ENCODE peak calls at places on chromosomes 4 and X, in six cellular contexts. V, Y, F, Z, C and P are unnamed samples.

GRCh38 chr4:22090655-22091350 is 142.2 kb upstream of the KCNIP4 start:
- DNase-seq in V (no peak), Y (no peak), F (no peak), Z (no peak), C (no peak), P (peak)

GRCh38 chrX:115031989-115032388 is 14.6 kb upstream of the IL13RA2 start:
- DNase-seq in V (no peak), Y (no peak), F (peak), Z (no peak), C (no peak), P (no peak)

GRCh38 chrX:16250296-16250695 is 83.0 kb downstream of the MAGEB17 start:
- DNase-seq in V (no peak), Y (no peak), F (no peak), Z (no peak), C (no peak), P (peak)

GRCh38 chr4:186931519-186931918 is 207.9 kb upstream of the FAT1 start:
- DNase-seq in V (no peak), Y (no peak), F (no peak), Z (no peak), C (no peak), P (peak)

GRCh38 chr4:171203425-171203824 is 609.8 kb upstream of the GALNTL6 start:
- DNase-seq in V (no peak), Y (no peak), F (peak), Z (no peak), C (no peak), P (peak)

GRCh38 chr4:69894221-69894620 is 34.3 kb upstream of the SULT1E1 start:
- DNase-seq in V (no peak), Y (no peak), F (no peak), Z (no peak), C (no peak), P (no peak)

GRCh38 chr4:28313729-28314713 is 1453.4 kb downstream of the STIM2 start:
- DNase-seq in V (no peak), Y (no peak), F (peak), Z (no peak), C (no peak), P (no peak)

GRCh38 chr4:82201805-82202636 is 171.8 kb downstream of the HNRNPD start:
- DNase-seq in V (no peak), Y (peak), F (peak), Z (peak), C (no peak), P (peak)

GRCh38 chr4:185202984-185203379 is 818 bp downstream of the CFAP97 start:
- DNase-seq in V (no peak), Y (no peak), F (no peak), Z (no peak), C (no peak), P (no peak)

GRCh38 chr4:68372588-68372987 is 22.7 kb upstream of the YTHDC1 start:
- DNase-seq in V (no peak), Y (no peak), F (peak), Z (no peak), C (no peak), P (no peak)

GRCh38 chr4:181792641-181793612 is 450.3 kb upstream of the TENM3 start:
- DNase-seq in V (no peak), Y (no peak), F (no peak), Z (no peak), C (no peak), P (no peak)

GRCh38 chr4:118348886-118349285 is 3.9 kb downstream of the PRSS12 start:
- DNase-seq in V (no peak), Y (no peak), F (peak), Z (no peak), C (no peak), P (no peak)

GRCh38 chrX:100410083-100410590 is at the start of gene PCDH19:
- DNase-seq in V (no peak), Y (peak), F (peak), Z (no peak), C (peak), P (peak)

GRCh38 chr4:170388255-170388654 is 298.5 kb upstream of the AADAT start:
- DNase-seq in V (no peak), Y (no peak), F (no peak), Z (no peak), C (no peak), P (peak)

GRCh38 chr4:185383451-185383850 is 12.3 kb downstream of the LRP2BP start:
- DNase-seq in V (no peak), Y (no peak), F (peak), Z (no peak), C (no peak), P (no peak)

GRCh38 chrX:110938977-110939732 is 143.5 kb upstream of the CHRDL1 start:
- DNase-seq in V (no peak), Y (no peak), F (no peak), Z (no peak), C (no peak), P (no peak)

GRCh38 chr4:122300776-122301175 is 78.0 kb upstream of the ADAD1 start:
- DNase-seq in V (no peak), Y (no peak), F (no peak), Z (no peak), C (no peak), P (no peak)

GRCh38 chr4:73701116-73701515 is 39.3 kb upstream of the CXCL8 start:
- DNase-seq in V (no peak), Y (no peak), F (peak), Z (no peak), C (no peak), P (no peak)

GRCh38 chrX:71536285-71536684 is 3.4 kb downstream of the OGT start:
- DNase-seq in V (no peak), Y (no peak), F (no peak), Z (no peak), C (no peak), P (no peak)

GRCh38 chrX:132092439-132093065 is 35.3 kb downstream of the FRMD7 start:
- DNase-seq in V (peak), Y (peak), F (peak), Z (peak), C (peak), P (peak)

GRCh38 chr4:150010525-150011126 is 67.6 kb upstream of the DCLK2 start:
- DNase-seq in V (peak), Y (no peak), F (peak), Z (peak), C (peak), P (peak)

GRCh38 chrX:9146657-9147056 is 112.7 kb upstream of the FAM9B start:
- DNase-seq in V (no peak), Y (no peak), F (no peak), Z (no peak), C (no peak), P (no peak)

GRCh38 chr4:123401466-123402175 is 5.0 kb downstream of the SPRY1 start:
- DNase-seq in V (no peak), Y (no peak), F (no peak), Z (no peak), C (no peak), P (no peak)

GRCh38 chr4:119233750-119234149 is 21.2 kb downstream of the USP53 start:
- DNase-seq in V (no peak), Y (no peak), F (no peak), Z (no peak), C (no peak), P (no peak)

GRCh38 chr4:156933633-156934258 is 37.9 kb downstream of the PDGFC start:
- DNase-seq in V (peak), Y (no peak), F (peak), Z (no peak), C (no peak), P (peak)

GRCh38 chrX:68084765-68085164 is 348.5 kb downstream of the OPHN1 start:
- DNase-seq in V (peak), Y (no peak), F (peak), Z (no peak), C (peak), P (peak)

GRCh38 chrX:115459883-115460564 is 101.0 kb upstream of the PLS3 start:
- DNase-seq in V (no peak), Y (no peak), F (peak), Z (no peak), C (no peak), P (no peak)

GRCh38 chrX:123736333-123736921 is 3.6 kb upstream of the THOC2 start:
- DNase-seq in V (peak), Y (no peak), F (peak), Z (peak), C (no peak), P (peak)

GRCh38 chr4:26717332-26717731 is 133.4 kb downstream of the TBC1D19 start:
- DNase-seq in V (peak), Y (no peak), F (peak), Z (no peak), C (no peak), P (peak)

GRCh38 chrX:83469551-83469950 is 38.5 kb upstream of the POU3F4 start:
- DNase-seq in V (no peak), Y (no peak), F (peak), Z (peak), C (no peak), P (peak)
- TF ChIP-seq CTCF in V (no peak), Y (no peak), F (peak), Z (peak), C (no peak), P (peak)

DNA sequence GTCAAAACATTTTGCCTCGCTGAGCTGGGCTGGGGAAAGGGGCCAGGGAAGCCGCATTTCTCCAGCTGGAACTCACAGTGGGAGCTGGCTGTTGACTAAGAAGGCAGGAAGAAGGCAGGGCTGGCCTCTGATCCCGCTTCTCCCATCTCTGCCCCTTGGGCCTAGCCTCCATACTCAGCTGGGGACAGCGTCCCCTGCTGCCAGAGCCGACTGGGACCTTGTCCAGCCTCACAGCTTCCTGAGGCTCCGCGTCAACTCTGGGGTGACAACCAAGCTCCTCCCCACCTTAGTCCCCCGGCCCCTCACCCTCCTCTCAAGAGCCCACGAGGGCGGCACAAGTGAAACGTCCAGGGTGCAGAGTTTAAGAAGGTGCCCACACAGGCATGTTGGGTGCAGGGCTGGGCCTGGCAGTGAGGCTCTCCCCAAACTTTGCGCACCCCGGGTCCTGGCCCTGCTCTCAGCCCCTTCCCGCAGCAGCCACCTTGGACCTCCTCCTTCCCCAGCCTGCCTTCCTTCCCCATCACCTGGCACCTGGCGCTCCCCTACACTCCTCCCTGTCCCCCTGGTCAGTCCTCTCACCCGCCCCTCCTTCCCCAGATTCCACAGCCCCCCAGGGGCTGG is 100.8 kb downstream of the PSAPL1 start:
- DNase-seq in V (no peak), Y (no peak), F (no peak), Z (peak), C (no peak), P (peak)
- TF ChIP-seq CTCF in V (peak), Y (no peak), F (no peak), Z (peak), C (no peak), P (peak)

GRCh38 chrX:73849054-73849453 is 286.1 kb downstream of the CHIC1 start:
- DNase-seq in V (no peak), Y (no peak), F (no peak), Z (no peak), C (no peak), P (no peak)

GRCh38 chrX:73847991-73848390 is 285.0 kb downstream of the CHIC1 start:
- DNase-seq in V (no peak), Y (no peak), F (no peak), Z (no peak), C (no peak), P (no peak)

GRCh38 chrX:73852022-73852421 is 289.0 kb downstream of the CHIC1 start:
- DNase-seq in V (no peak), Y (no peak), F (no peak), Z (no peak), C (no peak), P (no peak)

GRCh38 chrX:73851014-73852009 is 288.3 kb downstream of the CHIC1 start:
- DNase-seq in V (no peak), Y (no peak), F (no peak), Z (no peak), C (peak), P (peak)

DNA sequence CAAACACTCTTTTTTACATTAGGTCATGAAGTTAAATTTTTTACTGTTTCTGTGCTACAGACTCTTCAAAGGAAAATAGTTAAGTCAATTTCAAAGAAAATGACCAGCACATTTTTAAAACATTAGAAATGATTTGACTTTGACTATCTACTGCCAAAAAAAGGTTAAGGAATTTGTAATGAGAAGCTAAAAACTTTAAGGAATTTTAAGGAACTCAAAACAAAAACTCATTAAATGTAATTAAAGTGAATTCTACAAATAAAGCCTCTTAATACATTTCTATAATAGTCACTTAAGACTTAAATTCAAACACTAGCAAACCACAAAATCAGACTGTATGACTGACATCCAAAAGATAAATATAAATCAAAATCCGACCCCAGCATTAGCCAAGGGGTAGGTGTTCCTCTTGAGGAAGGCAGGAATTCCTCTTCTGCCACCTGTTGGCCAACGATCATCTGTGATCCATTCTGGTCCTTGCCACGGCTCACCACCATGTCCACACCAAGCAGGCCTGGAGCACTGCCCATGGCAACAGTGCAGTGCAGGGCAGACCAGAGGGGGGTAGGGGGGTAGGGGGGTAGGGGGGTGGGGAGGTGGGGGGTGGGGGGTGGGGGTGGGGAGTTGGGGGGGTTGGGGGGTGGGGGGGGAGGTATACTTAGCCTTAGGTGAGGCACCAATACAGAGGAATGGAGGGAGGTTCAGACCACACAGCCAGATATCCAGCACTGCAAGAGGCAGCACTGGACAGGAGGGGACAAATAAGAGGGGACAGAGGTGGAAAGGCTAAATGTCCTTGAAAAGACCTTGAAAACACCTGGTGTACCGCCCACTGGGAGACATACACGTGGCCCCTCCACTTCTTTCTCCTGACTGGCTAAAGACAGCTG is 287.4 kb downstream of the CHIC1 start:
- DNase-seq in V (no peak), Y (no peak), F (peak), Z (no peak), C (peak), P (peak)
- TF ChIP-seq CTCF in V (peak), Y (no peak), F (peak), Z (peak), C (no peak), P (peak)

GRCh38 chrX:154749856-154750255 is 1.0 kb downstream of the GAB3 start:
- DNase-seq in V (no peak), Y (no peak), F (no peak), Z (no peak), C (no peak), P (no peak)

GRCh38 chrX:154751669-154752271 is 893 bp upstream of the GAB3 start:
- DNase-seq in V (no peak), Y (no peak), F (no peak), Z (no peak), C (no peak), P (no peak)

GRCh38 chrX:154751121-154751668 is 318 bp upstream of the GAB3 start:
- DNase-seq in V (no peak), Y (no peak), F (no peak), Z (no peak), C (no peak), P (no peak)

GRCh38 chrX:154750301-154751120 is at the start of gene GAB3:
- DNase-seq in V (no peak), Y (peak), F (no peak), Z (peak), C (peak), P (peak)

GRCh38 chrX:154748712-154749339 is 2.1 kb downstream of the GAB3 start:
- DNase-seq in V (no peak), Y (peak), F (no peak), Z (peak), C (peak), P (peak)
- TF ChIP-seq CTCF in V (peak), Y (no peak), F (peak), Z (peak), C (peak), P (peak)

DNA sequence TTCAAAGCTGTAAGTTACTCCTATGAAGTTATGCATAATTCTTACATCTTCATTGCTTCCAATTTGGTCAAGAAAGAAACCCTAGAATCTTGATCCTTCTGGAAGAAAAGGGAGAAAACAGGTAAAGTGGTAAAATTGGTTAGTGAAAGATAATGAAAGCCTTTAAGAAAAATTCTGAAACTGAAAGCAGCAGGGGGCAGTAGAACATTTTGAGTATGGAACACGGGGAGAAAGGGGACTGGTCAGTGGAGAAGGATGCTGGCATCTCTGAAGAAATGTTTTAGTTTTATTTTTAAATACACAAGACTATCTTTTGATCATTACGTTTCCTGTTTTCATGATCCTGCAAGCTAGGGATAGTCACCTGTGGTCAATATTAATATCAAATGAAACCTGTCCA is 54.3 kb downstream of the SLIT2 start:
- DNase-seq in V (peak), Y (no peak), F (no peak), Z (peak), C (no peak), P (peak)
- TF ChIP-seq CTCF in V (peak), Y (no peak), F (peak), Z (peak), C (no peak), P (peak)

GRCh38 chr4:134762053-134762452 is 560.5 kb upstream of the PABPC4L start:
- DNase-seq in V (no peak), Y (no peak), F (no peak), Z (peak), C (no peak), P (no peak)
- TF ChIP-seq CTCF in V (peak), Y (no peak), F (no peak), Z (peak), C (no peak), P (peak)

DNA sequence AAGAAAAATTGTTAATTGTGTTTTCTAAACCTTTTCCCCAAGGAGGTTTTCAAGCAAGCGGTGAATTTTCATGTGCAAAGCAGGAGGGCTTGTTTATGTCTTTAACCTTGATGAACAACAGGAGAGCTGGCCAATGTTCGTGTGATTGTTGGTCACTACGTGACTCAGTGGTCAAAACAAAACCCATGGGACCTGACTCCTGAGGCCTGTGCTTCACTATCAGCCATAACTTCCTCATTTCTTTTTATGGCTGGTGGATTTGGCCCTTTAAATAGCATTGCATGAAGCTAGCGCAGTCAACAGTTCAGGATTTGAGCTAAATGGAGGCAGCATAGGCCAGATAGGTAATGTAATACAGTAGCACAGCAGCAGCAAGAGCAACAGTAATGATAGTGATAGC is 80.5 kb downstream of the MID1IP1 start:
- DNase-seq in V (no peak), Y (no peak), F (no peak), Z (no peak), C (no peak), P (no peak)
- TF ChIP-seq CTCF in V (no peak), Y (no peak), F (no peak), Z (no peak), C (no peak), P (no peak)

GRCh38 chr4:106967892-106968291 is 68.2 kb downstream of the DKK2 start:
- DNase-seq in V (no peak), Y (no peak), F (no peak), Z (no peak), C (no peak), P (no peak)
- TF ChIP-seq CTCF in V (no peak), Y (no peak), F (no peak), Z (no peak), C (no peak), P (no peak)

GRCh38 chr4:54225671-54226398 is 3.3 kb upstream of the PDGFRA start:
- DNase-seq in V (no peak), Y (no peak), F (no peak), Z (no peak), C (peak), P (peak)
- TF ChIP-seq CTCF in V (no peak), Y (no peak), F (no peak), Z (no peak), C (no peak), P (no peak)

GRCh38 chr4:4507923-4508322 is 33.9 kb downstream of the STX18 start:
- DNase-seq in V (no peak), Y (no peak), F (peak), Z (no peak), C (no peak), P (peak)
- TF ChIP-seq CTCF in V (peak), Y (peak), F (peak), Z (peak), C (no peak), P (peak)